ENCODE peak calls at places on chromosomes 4 and X, in five cellular contexts. One of them, this sample, is unnamed.

GRCh38 chr4:104394409-104394813 is 100.3 kb downstream of the CXXC4 start:
- DNase-seq in anterior cingulate cortex: no peak
- DNase-seq in NCI-H1092: no peak
- DNase-seq in cardiac muscle cell: no peak
- DNase-seq in neural crest cell: no peak
- DNase-seq in this sample: no peak

GRCh38 chrX:43702660-43703059 is 46.6 kb downstream of the MAOA start:
- DNase-seq in anterior cingulate cortex: no peak
- DNase-seq in NCI-H1092: no peak
- DNase-seq in cardiac muscle cell: no peak
- DNase-seq in neural crest cell: no peak
- DNase-seq in this sample: no peak

GRCh38 chr4:182537031-182537617 is 293.9 kb downstream of the TENM3 start:
- DNase-seq in anterior cingulate cortex: no peak
- DNase-seq in NCI-H1092: no peak
- DNase-seq in cardiac muscle cell: no peak
- DNase-seq in neural crest cell: no peak
- DNase-seq in this sample: no peak

GRCh38 chr4:127162741-127163140 is 470.0 kb upstream of the INTU start:
- DNase-seq in anterior cingulate cortex: no peak
- DNase-seq in NCI-H1092: no peak
- DNase-seq in cardiac muscle cell: peak; percentile 60
- DNase-seq in neural crest cell: no peak
- DNase-seq in this sample: no peak

GRCh38 chr4:123671633-123672404 is 275.2 kb downstream of the SPRY1 start:
- DNase-seq in anterior cingulate cortex: no peak
- DNase-seq in NCI-H1092: no peak
- DNase-seq in cardiac muscle cell: no peak
- DNase-seq in neural crest cell: no peak
- DNase-seq in this sample: peak; percentile 46

GRCh38 chr4:123120473-123120872 is 198.1 kb upstream of the NUDT6 start:
- DNase-seq in anterior cingulate cortex: no peak
- DNase-seq in NCI-H1092: no peak
- DNase-seq in cardiac muscle cell: no peak
- DNase-seq in neural crest cell: no peak
- DNase-seq in this sample: no peak

GRCh38 chr4:98448923-98449322 is 187.7 kb downstream of the RAP1GDS1 start:
- DNase-seq in anterior cingulate cortex: no peak
- DNase-seq in NCI-H1092: no peak
- DNase-seq in cardiac muscle cell: peak; percentile 42
- DNase-seq in neural crest cell: no peak
- DNase-seq in this sample: peak; percentile 8

GRCh38 chr4:13289391-13289790 is 194.7 kb downstream of the RAB28 start:
- DNase-seq in anterior cingulate cortex: no peak
- DNase-seq in NCI-H1092: no peak
- DNase-seq in cardiac muscle cell: peak; percentile 43
- DNase-seq in neural crest cell: no peak
- DNase-seq in this sample: no peak

GRCh38 chrX:119249836-119250340 is 13.8 kb downstream of the PGRMC1 start:
- DNase-seq in anterior cingulate cortex: no peak
- DNase-seq in NCI-H1092: no peak
- DNase-seq in cardiac muscle cell: no peak
- DNase-seq in neural crest cell: no peak
- DNase-seq in this sample: no peak

GRCh38 chr4:158051401-158052235 is 121.2 kb downstream of the GASK1B start:
- DNase-seq in anterior cingulate cortex: no peak
- DNase-seq in NCI-H1092: no peak
- DNase-seq in cardiac muscle cell: peak; percentile 98
- DNase-seq in neural crest cell: no peak
- DNase-seq in this sample: no peak

GRCh38 chr4:6029254-6029653 is 11.0 kb upstream of the C4orf50 start:
- DNase-seq in anterior cingulate cortex: no peak
- DNase-seq in NCI-H1092: no peak
- DNase-seq in cardiac muscle cell: no peak
- DNase-seq in neural crest cell: no peak
- DNase-seq in this sample: no peak

GRCh38 chrX:1537031-1537715 is at the start of gene P2RY8:
- DNase-seq in anterior cingulate cortex: no peak
- DNase-seq in NCI-H1092: no peak
- DNase-seq in cardiac muscle cell: peak; percentile 55
- DNase-seq in neural crest cell: no peak
- DNase-seq in this sample: peak; percentile 85

GRCh38 chr4:48375651-48376291 is 34.4 kb downstream of the SLAIN2 start:
- DNase-seq in anterior cingulate cortex: no peak
- DNase-seq in NCI-H1092: peak; percentile 72
- DNase-seq in cardiac muscle cell: peak; percentile 80
- DNase-seq in neural crest cell: no peak
- DNase-seq in this sample: no peak

GRCh38 chr4:69713593-69713992 is 46.8 kb downstream of the SULT1B1 start:
- DNase-seq in anterior cingulate cortex: no peak
- DNase-seq in NCI-H1092: no peak
- DNase-seq in cardiac muscle cell: peak; percentile 85
- DNase-seq in neural crest cell: no peak
- DNase-seq in this sample: no peak

GRCh38 chr4:102344520-102344954 is 745 bp downstream of the SLC39A8 start:
- DNase-seq in anterior cingulate cortex: peak; percentile 3
- DNase-seq in NCI-H1092: peak; percentile 36
- DNase-seq in cardiac muscle cell: peak; percentile 61
- DNase-seq in neural crest cell: peak; percentile 49
- DNase-seq in this sample: peak; percentile 87

GRCh38 chr4:54067163-54067562 is 2.8 kb upstream of the CHIC2 start:
- DNase-seq in anterior cingulate cortex: no peak
- DNase-seq in NCI-H1092: no peak
- DNase-seq in cardiac muscle cell: peak; percentile 81
- DNase-seq in neural crest cell: no peak
- DNase-seq in this sample: no peak

GRCh38 chr4:123974419-123975105 is 578.0 kb downstream of the SPRY1 start:
- DNase-seq in anterior cingulate cortex: no peak
- DNase-seq in NCI-H1092: no peak
- DNase-seq in cardiac muscle cell: no peak
- DNase-seq in neural crest cell: no peak
- DNase-seq in this sample: no peak

GRCh38 chrX:45508459-45508858 is 307.8 kb upstream of the DIPK2B start:
- DNase-seq in anterior cingulate cortex: no peak
- DNase-seq in NCI-H1092: no peak
- DNase-seq in cardiac muscle cell: peak; percentile 36
- DNase-seq in neural crest cell: no peak
- DNase-seq in this sample: no peak

GRCh38 chr4:137463377-137464003 is 68.8 kb downstream of the PCDH18 start:
- DNase-seq in anterior cingulate cortex: no peak
- DNase-seq in NCI-H1092: no peak
- DNase-seq in cardiac muscle cell: no peak
- DNase-seq in neural crest cell: no peak
- DNase-seq in this sample: no peak

GRCh38 chr4:123867910-123868587 is 471.5 kb downstream of the SPRY1 start:
- DNase-seq in anterior cingulate cortex: no peak
- DNase-seq in NCI-H1092: no peak
- DNase-seq in cardiac muscle cell: peak; percentile 43
- DNase-seq in neural crest cell: no peak
- DNase-seq in this sample: no peak

GRCh38 chr4:688695-689497 is at the start of gene SLC49A3:
- DNase-seq in anterior cingulate cortex: no peak
- DNase-seq in NCI-H1092: no peak
- DNase-seq in cardiac muscle cell: peak; percentile 30
- DNase-seq in neural crest cell: no peak
- DNase-seq in this sample: no peak

GRCh38 chrX:22056235-22056634 is 24.1 kb downstream of the PHEX start:
- DNase-seq in anterior cingulate cortex: no peak
- DNase-seq in NCI-H1092: no peak
- DNase-seq in cardiac muscle cell: no peak
- DNase-seq in neural crest cell: no peak
- DNase-seq in this sample: peak; percentile 34

This sample was measured in GM06990.